ENCODE peak calls at places on chromosomes 16 and 17, in four cellular contexts. O, L, G and C are unnamed samples.

GRCh38 chr17:47276868-47277267 is 23.2 kb downstream of the ITGB3 start:
- DNase-seq in O (peak), L (peak), G (peak), C (peak)

GRCh38 chr17:75262112-75262606 is 480 bp downstream of the MRPS7 start:
- DNase-seq in O (no peak), L (no peak), G (no peak), C (no peak)

GRCh38 chr17:27989046-27989445 is 53.4 kb upstream of the NLK start:
- DNase-seq in O (no peak), L (no peak), G (no peak), C (no peak)

GRCh38 chr17:14405189-14405588 is 104.3 kb downstream of the HS3ST3B1 start:
- DNase-seq in O (no peak), L (no peak), G (no peak), C (no peak)

GRCh38 chr16:3187798-3188674 is at the start of gene OR1F1:
- DNase-seq in O (no peak), L (no peak), G (peak), C (no peak)

GRCh38 chr16:27473101-27473900 is 71.3 kb downstream of the IL21R start:
- DNase-seq in O (no peak), L (no peak), G (no peak), C (no peak)

GRCh38 chr16:65249768-65250167 is 127.9 kb upstream of the CDH11 start:
- DNase-seq in O (peak), L (peak), G (no peak), C (peak)

GRCh38 chr17:39612291-39612894 is 4.7 kb upstream of the NEUROD2 start:
- DNase-seq in O (no peak), L (no peak), G (no peak), C (no peak)

GRCh38 chr16:28867241-28867640 is 3.6 kb downstream of the SH2B1 start:
- DNase-seq in O (no peak), L (no peak), G (no peak), C (no peak)

GRCh38 chr17:81114694-81115093 is 50.6 kb upstream of the PVALEF start:
- DNase-seq in O (no peak), L (no peak), G (no peak), C (no peak)

GRCh38 chr16:678858-679807 is 1.1 kb upstream of the STUB1 start:
- DNase-seq in O (peak), L (peak), G (peak), C (no peak)

GRCh38 chr17:67759355-67760171 is 41.8 kb downstream of the NOL11 start:
- DNase-seq in O (peak), L (no peak), G (no peak), C (no peak)

GRCh38 chr17:77516902-77517301 is 376.1 kb downstream of the SEC14L1 start:
- DNase-seq in O (no peak), L (peak), G (peak), C (peak)

GRCh38 chr17:17900615-17901520 is 64.1 kb upstream of the SREBF1 start:
- DNase-seq in O (peak), L (peak), G (peak), C (peak)

GRCh38 chr16:64957246-64957645 is 164.6 kb downstream of the CDH11 start:
- DNase-seq in O (no peak), L (no peak), G (no peak), C (no peak)

GRCh38 chr17:30961213-30962188 is 9.3 kb upstream of the RNF135 start:
- DNase-seq in O (peak), L (peak), G (peak), C (no peak)

GRCh38 chr17:12395733-12396354 is 269.8 kb upstream of the MYOCD start:
- DNase-seq in O (no peak), L (peak), G (peak), C (no peak)

GRCh38 chr17:43694081-43694870 is 32.6 kb upstream of the MEOX1 start:
- DNase-seq in O (peak), L (peak), G (peak), C (no peak)

GRCh38 chr17:40307691-40308289 is 1.2 kb upstream of the RARA start:
- DNase-seq in O (no peak), L (no peak), G (no peak), C (peak)

GRCh38 chr17:78629436-78629995 is 52.3 kb upstream of the DNAH17 start:
- DNase-seq in O (no peak), L (no peak), G (no peak), C (no peak)

GRCh38 chr17:57940217-57940616 is 15.0 kb downstream of the CUEDC1 start:
- DNase-seq in O (no peak), L (no peak), G (peak), C (no peak)

GRCh38 chr17:48597775-48598631 is 4.4 kb upstream of the HOXB5 start:
- DNase-seq in O (peak), L (peak), G (no peak), C (no peak)

GRCh38 chr17:48598727-48599126 is 5.1 kb upstream of the HOXB5 start:
- DNase-seq in O (no peak), L (no peak), G (no peak), C (no peak)

GRCh38 chr17:48596735-48597491 is 3.3 kb upstream of the HOXB5 start:
- DNase-seq in O (no peak), L (no peak), G (no peak), C (no peak)

GRCh38 chr17:48596000-48596734 is 2.6 kb upstream of the HOXB5 start:
- DNase-seq in O (no peak), L (no peak), G (no peak), C (no peak)

GRCh38 chr17:48597492-48597774 is 3.9 kb upstream of the HOXB5 start:
- DNase-seq in O (no peak), L (no peak), G (no peak), C (no peak)
- H3K4me3 ChIP-seq in O (peak), L (peak), G (no peak), C (peak)

GRCh38 chr16:11613381-11614303 is 26.9 kb upstream of the LITAF start:
- DNase-seq in O (peak), L (peak), G (no peak), C (no peak)
- H3K27ac ChIP-seq in O (peak), L (peak), G (peak), C (peak)

DNA sequence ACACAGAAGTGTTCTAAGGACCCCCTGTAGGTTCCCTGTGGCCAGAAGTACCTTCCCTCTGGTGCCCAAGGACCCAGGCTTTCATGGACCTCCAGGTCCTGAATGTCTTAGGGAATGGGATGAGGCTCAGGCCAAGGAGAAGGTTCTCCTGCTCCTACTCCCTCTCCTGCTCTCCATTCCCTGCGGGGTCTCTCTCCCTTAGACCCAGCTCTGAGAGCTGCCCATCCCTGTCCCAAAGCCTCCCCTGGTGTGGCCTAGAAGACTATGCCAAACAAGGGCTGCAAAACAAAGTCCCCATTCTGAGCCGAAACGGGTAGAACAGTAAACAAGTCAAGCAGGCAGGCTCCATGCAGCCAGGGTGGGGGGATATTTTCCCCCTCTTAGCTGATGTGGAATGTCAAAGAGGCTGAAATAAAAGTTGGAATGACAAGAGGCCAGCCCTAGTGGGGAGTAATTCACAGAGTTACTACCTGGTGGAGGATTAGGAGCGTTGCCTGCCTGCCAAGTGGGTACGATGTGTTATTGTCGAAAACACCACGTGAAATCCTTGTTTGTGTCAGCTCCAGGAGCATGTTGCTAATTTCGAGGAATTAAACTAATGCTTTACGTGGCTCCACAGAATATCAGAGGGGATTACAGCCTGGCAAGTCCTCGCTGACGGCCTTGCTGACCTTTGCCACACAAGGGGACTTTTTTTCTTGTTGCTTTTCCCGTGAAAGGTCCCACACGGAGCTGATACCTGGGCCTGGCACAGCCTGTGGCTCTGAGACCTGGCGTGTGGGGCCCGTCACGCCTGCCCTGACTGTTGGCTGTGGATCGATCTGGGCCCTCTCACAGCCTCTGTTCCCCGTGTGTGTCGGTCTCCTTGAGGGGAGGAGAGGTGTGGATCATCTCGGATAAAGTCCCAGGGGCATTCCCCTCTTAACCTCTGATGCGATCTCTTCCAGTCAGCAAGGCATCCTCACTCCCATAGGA is 2.9 kb downstream of the WFIKKN2 start:
- DNase-seq in O (no peak), L (no peak), G (no peak), C (peak)
- TF ChIP-seq CTCF in O (no peak), L (no peak), G (no peak), C (no peak)

DNA sequence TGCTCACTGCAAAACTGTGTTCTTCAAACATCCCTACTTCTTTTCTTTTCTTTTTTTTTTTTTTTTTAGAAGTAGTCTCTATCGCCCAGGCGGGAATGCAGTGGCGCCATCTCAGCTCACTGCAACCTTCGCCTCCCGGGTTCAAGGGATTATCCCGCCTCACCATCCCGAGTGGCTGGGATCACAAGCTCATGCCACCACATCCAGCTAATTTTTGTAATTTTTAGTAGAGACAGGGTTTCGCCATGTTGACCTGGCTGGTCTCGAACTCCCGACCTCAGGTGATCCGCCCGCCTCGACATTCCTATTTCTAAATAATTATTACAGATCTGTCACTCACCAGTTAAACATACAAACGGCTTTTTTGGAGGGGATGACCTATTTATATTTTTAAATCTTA is 1.0 kb upstream of the RNASEK start:
- DNase-seq in O (no peak), L (no peak), G (no peak), C (no peak)
- H3K4me3 ChIP-seq in O (peak), L (peak), G (peak), C (peak)

GRCh38 chr16:11619327-11619851 is 32.7 kb upstream of the LITAF start:
- DNase-seq in O (no peak), L (no peak), G (no peak), C (no peak)

GRCh38 chr16:11621539-11621919 is 34.8 kb upstream of the LITAF start:
- DNase-seq in O (no peak), L (no peak), G (no peak), C (no peak)

GRCh38 chr16:11624205-11624604 is 37.5 kb upstream of the LITAF start:
- DNase-seq in O (no peak), L (no peak), G (no peak), C (no peak)

GRCh38 chr16:11620243-11621003 is 33.7 kb upstream of the LITAF start:
- DNase-seq in O (no peak), L (no peak), G (no peak), C (no peak)

DNA sequence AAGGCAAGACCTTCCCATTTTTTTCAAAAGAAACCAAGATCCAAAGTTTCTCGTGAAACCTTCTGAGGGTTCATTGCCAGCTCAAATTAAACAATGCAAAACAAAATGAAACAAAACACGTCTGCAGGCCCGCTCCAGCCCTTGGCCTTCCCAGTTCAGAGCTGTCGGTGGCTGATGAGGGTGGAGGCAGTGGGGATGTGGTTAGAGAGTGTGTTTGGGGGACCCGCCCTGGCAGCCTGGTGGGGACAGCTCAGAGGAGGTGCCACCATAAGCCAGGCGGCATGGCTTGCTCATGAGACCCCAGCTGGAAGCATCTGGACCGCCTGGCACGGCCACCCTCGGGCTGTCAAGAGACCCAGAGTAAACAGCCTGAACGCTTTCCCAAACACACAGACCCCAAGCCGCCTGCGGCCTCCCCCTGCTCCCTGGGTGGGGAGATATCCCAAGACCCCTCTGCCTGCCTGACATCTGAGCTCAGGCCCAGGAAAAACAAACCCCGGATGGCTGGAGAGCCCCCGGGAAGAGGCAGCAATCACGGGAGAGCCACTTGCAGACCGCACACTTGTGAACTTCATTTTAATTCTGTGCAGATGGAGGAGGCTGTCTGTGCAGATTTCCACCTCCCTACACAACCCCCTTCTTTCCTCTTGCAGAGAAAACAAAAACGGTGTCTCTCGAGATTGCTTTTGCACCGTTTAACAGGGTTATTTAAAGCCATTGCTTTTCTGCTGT is 35.4 kb upstream of the LITAF start:
- DNase-seq in O (no peak), L (no peak), G (no peak), C (no peak)
- H3K27ac ChIP-seq in O (peak), L (peak), G (peak), C (peak)